ENCODE peak calls at places on chromosomes 16 and 17, in six cellular contexts. Q is ascending aorta; U is mammary epithelial cell; C is activated CD8-positive, alpha-beta T cell treated with anti-CD3 and anti-CD28 coated beads for 36 hours; P is endothelial cell of umbilical vein; K is B cell. M is an unnamed sample.

GRCh38 chr17:56936697-56937322 is 23.0 kb upstream of the TRIM25 start:
- DNase-seq in Q (no peak), U (peak; percentile 77), C (no peak), P (peak; percentile 15), K (no peak), M (no peak)

GRCh38 chr17:4607773-4608187 is 23.5 kb downstream of the SMTNL2 start:
- DNase-seq in Q (no peak), U (no peak), C (no peak), P (peak; percentile 66), K (no peak), M (no peak)

GRCh38 chr17:18219016-18219415 is 6.4 kb upstream of the LLGL1 start:
- DNase-seq in Q (no peak), U (no peak), C (no peak), P (peak; percentile 24), K (no peak), M (no peak)

GRCh38 chr17:9475259-9475658 is 100.4 kb downstream of the STX8 start:
- DNase-seq in Q (no peak), U (no peak), C (no peak), P (no peak), K (no peak), M (no peak)

GRCh38 chr17:1558401-1558800 is 4.2 kb downstream of the PITPNA start:
- DNase-seq in Q (no peak), U (no peak), C (no peak), P (no peak), K (no peak), M (no peak)

GRCh38 chr16:15874745-15875314 is 13.6 kb downstream of the CEP20 start:
- DNase-seq in Q (no peak), U (peak; percentile 56), C (peak; percentile 15), P (peak; percentile 84), K (no peak), M (peak; percentile 41)

GRCh38 chr17:6796017-6796886 is 20.2 kb downstream of the FBXO39 start:
- DNase-seq in Q (no peak), U (peak; percentile 32), C (no peak), P (no peak), K (no peak), M (no peak)

GRCh38 chr17:14301761-14302401 is 1.0 kb downstream of the HS3ST3B1 start:
- DNase-seq in Q (no peak), U (peak; percentile 58), C (peak; percentile 78), P (peak; percentile 10), K (peak; percentile 73), M (no peak)

GRCh38 chr17:73340093-73340596 is 28.3 kb upstream of the CDC42EP4 start:
- DNase-seq in Q (no peak), U (peak; percentile 100), C (peak; percentile 10), P (no peak), K (no peak), M (no peak)

GRCh38 chr16:48622456-48623303 is 12.7 kb upstream of the N4BP1 start:
- DNase-seq in Q (no peak), U (peak; percentile 54), C (no peak), P (no peak), K (no peak), M (no peak)

GRCh38 chr16:6977906-6978305 is 354.7 kb upstream of the RBFOX1 start:
- DNase-seq in Q (no peak), U (no peak), C (no peak), P (no peak), K (no peak), M (no peak)

GRCh38 chr16:19523184-19523558 is 571 bp upstream of the CCP110 start:
- DNase-seq in Q (no peak), U (no peak), C (no peak), P (no peak), K (no peak), M (no peak)

GRCh38 chr16:76199681-76200210 is 77.5 kb upstream of the CNTNAP4 start:
- DNase-seq in Q (no peak), U (no peak), C (no peak), P (no peak), K (no peak), M (no peak)

GRCh38 chr16:27401768-27402568 is at the start of gene IL21R:
- DNase-seq in Q (peak; percentile 40), U (no peak), C (peak; percentile 95), P (no peak), K (peak; percentile 91), M (peak; percentile 11)

GRCh38 chr16:82456683-82457082 is 170.1 kb upstream of the CDH13 start:
- DNase-seq in Q (no peak), U (peak; percentile 46), C (peak; percentile 60), P (peak; percentile 62), K (no peak), M (peak; percentile 75)

GRCh38 chr17:38720941-38721340 is 9.2 kb upstream of the CISD3 start:
- DNase-seq in Q (no peak), U (no peak), C (no peak), P (no peak), K (no peak), M (no peak)

GRCh38 chr16:57999971-58000705 is at the start of gene ZNF319:
- DNase-seq in Q (no peak), U (peak; percentile 8), C (peak; percentile 41), P (no peak), K (no peak), M (no peak)

GRCh38 chr17:1745513-1746020 is 2.9 kb downstream of the SERPINF2 start:
- DNase-seq in Q (no peak), U (no peak), C (no peak), P (no peak), K (no peak), M (no peak)

GRCh38 chr17:57675988-57676387 is 69.1 kb downstream of the CCDC182 start:
- DNase-seq in Q (no peak), U (no peak), C (no peak), P (no peak), K (no peak), M (no peak)

GRCh38 chr16:87707714-87708113 is 58.1 kb downstream of the KLHDC4 start:
- DNase-seq in Q (no peak), U (no peak), C (no peak), P (no peak), K (no peak), M (no peak)

GRCh38 chr16:87706278-87707000 is 59.3 kb downstream of the KLHDC4 start:
- DNase-seq in Q (no peak), U (no peak), C (no peak), P (no peak), K (no peak), M (no peak)

GRCh38 chr16:87708181-87708580 is 57.6 kb downstream of the KLHDC4 start:
- DNase-seq in Q (no peak), U (no peak), C (no peak), P (no peak), K (no peak), M (no peak)

GRCh38 chr16:87705780-87706277 is 60.0 kb downstream of the KLHDC4 start:
- DNase-seq in Q (no peak), U (no peak), C (no peak), P (no peak), K (no peak), M (no peak)

GRCh38 chr16:87707097-87707496 is 58.7 kb downstream of the KLHDC4 start:
- DNase-seq in Q (no peak), U (no peak), C (no peak), P (no peak), K (no peak), M (no peak)
- TF ChIP-seq CTCF in Q (no peak), U (no peak), C (no peak), P (no peak), K (no peak), M (no peak)

DNA sequence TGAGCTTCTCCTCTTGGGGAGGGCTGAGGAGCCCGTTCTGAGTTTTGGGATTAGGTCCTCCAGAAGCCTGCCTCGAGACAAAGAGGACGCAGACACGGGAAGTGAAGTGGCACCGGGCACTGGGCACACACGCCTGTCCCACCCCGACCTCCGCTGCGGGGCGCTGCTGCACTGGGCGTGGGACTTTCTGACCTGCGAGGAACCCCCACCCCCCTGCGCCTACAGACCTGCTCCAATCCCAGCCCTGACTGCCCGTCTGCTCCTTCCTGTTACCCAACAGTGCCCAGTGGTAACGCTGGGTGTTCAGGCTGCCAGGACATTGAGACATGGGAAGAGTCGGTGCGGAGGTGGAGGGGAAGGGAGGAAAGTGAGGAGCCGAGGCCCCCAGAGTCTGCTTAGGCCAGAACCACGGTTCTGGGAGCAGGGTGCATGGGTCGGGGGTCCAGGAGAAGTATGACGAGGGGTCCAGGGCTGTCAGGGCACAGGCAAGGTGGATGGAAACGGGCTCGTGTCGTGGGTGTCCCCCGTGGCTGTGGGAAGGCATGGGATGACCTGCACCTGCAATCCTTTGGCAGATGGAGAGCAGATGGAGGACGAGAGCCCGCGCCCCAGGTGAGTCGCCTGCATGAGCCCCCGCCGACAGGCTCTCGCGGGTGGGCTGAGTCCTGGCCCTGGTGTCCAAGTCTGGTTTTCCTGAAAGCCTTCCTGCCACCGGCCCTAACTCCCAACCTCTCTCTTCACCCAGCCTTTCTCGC is 112.0 kb upstream of the CREBBP start:
- DNase-seq in Q (no peak), U (no peak), C (peak; percentile 11), P (peak; percentile 22), K (no peak), M (peak; percentile 46)
- TF ChIP-seq CTCF in Q (no peak), U (no peak), C (no peak), P (peak; percentile 38), K (no peak), M (no peak)

DNA sequence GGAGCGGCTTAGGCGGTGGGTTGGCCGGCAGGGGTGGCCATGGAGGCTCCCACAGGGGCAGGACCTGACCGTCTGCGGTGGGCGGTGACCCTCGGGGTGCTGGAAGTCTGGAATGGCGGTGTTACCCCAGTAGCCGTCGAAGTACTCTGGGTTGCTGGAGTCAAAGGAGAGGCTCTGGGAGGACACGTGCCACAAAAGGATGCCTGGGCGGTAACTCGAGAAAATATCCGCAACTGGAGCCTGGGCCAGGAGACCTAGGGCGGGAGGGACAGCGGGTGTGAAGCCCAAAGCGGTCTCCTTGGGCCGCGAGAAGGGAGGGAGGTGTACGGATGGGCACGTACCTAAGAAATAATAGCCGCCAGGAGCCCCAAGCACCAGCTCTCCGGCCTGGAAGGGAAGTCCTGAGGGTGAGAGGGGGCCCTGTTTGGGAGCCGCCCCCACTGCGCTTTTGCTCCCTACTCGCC is 4.6 kb downstream of the ITGA2B start:
- DNase-seq in Q (no peak), U (no peak), C (no peak), P (no peak), K (no peak), M (peak; percentile 56)
- TF ChIP-seq CTCF in Q (no peak), U (no peak), C (no peak), P (no peak), K (no peak), M (no peak)

GRCh38 chr17:76193616-76194015 is 46.7 kb downstream of the RNF157 start:
- DNase-seq in Q (no peak), U (no peak), C (peak; percentile 48), P (no peak), K (no peak), M (no peak)

GRCh38 chr17:76188213-76189060 is 47.4 kb upstream of the FOXJ1 start:
- DNase-seq in Q (no peak), U (no peak), C (no peak), P (no peak), K (no peak), M (no peak)

GRCh38 chr17:76189247-76189646 is 48.2 kb upstream of the FOXJ1 start:
- DNase-seq in Q (no peak), U (no peak), C (no peak), P (no peak), K (no peak), M (no peak)

GRCh38 chr17:76191891-76192290 is 48.4 kb downstream of the RNF157 start:
- DNase-seq in Q (no peak), U (no peak), C (peak; percentile 65), P (no peak), K (no peak), M (no peak)

DNA sequence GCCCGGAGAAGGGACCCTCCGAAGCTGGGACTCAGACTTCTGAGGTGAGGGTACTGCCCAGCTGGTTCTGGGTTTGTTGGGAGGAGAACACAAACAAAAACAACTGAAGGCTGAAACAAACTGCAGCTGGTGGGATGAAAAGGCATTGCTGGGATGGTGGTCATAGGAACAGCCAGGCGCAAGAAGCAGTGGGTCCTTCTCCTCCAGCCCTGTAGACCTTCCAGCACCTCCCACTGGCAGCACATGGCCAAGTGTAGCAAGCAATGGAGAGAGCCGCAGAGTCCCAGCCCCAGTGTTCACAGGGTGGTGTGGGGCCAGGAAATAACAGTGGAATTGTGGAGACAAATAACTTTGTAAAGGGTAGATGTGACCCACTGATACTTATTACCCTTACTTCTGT is 48.7 kb upstream of the FOXJ1 start:
- DNase-seq in Q (no peak), U (no peak), C (no peak), P (no peak), K (no peak), M (no peak)
- TF ChIP-seq CTCF in Q (no peak), U (no peak), C (no peak), P (no peak), K (no peak), M (no peak)

M was measured in nephron progenitor cell.